ENCODE peak calls at places on chromosomes 7 and 10, in nine cellular contexts. G is A549, Y is sigmoid colon, B is esophagus muscularis mucosa, C is K562, I is SK-N-SH, T is stomach, M is HepG2, H is tibial nerve. N is an unnamed sample.
A peak's percentile ranks its signal among the peaks of the same experiment; 100 is the strongest.

GRCh38 chr7:135672560-135673359 is 10.4 kb downstream of the STMP1 start:
- DNase-seq in G (peak; percentile 68), Y (no peak), B (peak; percentile 47), C (peak; percentile 72), I (peak; percentile 70), T (no peak), M (peak; percentile 48), H (no peak), N (no peak)

GRCh38 chr10:35386594-35387174 is 50.4 kb downstream of the CCNY start:
- DNase-seq in G (no peak), Y (no peak), B (no peak), C (peak; percentile 58), I (peak; percentile 40), T (peak; percentile 53), M (peak; percentile 32), H (no peak), N (no peak)

GRCh38 chr7:103851357-103851756 is 138.1 kb downstream of the RELN start:
- DNase-seq in G (no peak), Y (no peak), B (no peak), C (no peak), I (no peak), T (no peak), M (no peak), H (no peak), N (no peak)

GRCh38 chr7:27189560-27190283 is 4.7 kb upstream of the HOXA11 start:
- DNase-seq in G (no peak), Y (no peak), B (no peak), C (no peak), I (no peak), T (peak; percentile 8), M (no peak), H (no peak), N (no peak)

GRCh38 chr7:129607471-129608120 is 3.9 kb upstream of the NRF1 start:
- DNase-seq in G (peak; percentile 78), Y (no peak), B (no peak), C (peak; percentile 84), I (peak; percentile 64), T (no peak), M (no peak), H (no peak), N (no peak)

GRCh38 chr10:69045441-69046300 is 42.2 kb upstream of the SRGN start:
- DNase-seq in G (no peak), Y (no peak), B (no peak), C (no peak), I (no peak), T (no peak), M (no peak), H (no peak), N (no peak)

GRCh38 chr10:52146766-52147165 is 167.3 kb upstream of the DKK1 start:
- DNase-seq in G (no peak), Y (no peak), B (no peak), C (no peak), I (no peak), T (no peak), M (no peak), H (no peak), N (no peak)

GRCh38 chr7:10483671-10484070 is 490.0 kb upstream of the PHF14 start:
- DNase-seq in G (no peak), Y (no peak), B (no peak), C (no peak), I (no peak), T (no peak), M (no peak), H (no peak), N (no peak)

GRCh38 chr7:30469303-30469702 is 9.3 kb downstream of the NOD1 start:
- DNase-seq in G (peak; percentile 66), Y (peak; percentile 88), B (peak; percentile 97), C (no peak), I (no peak), T (no peak), M (peak; percentile 83), H (peak; percentile 53), N (peak; percentile 88)

GRCh38 chr10:74177140-74177677 is 26.2 kb downstream of the ADK start:
- DNase-seq in G (no peak), Y (no peak), B (no peak), C (peak; percentile 57), I (no peak), T (no peak), M (peak; percentile 81), H (no peak), N (no peak)

GRCh38 chr7:17299477-17299991 is 1.1 kb downstream of the AHR start:
- DNase-seq in G (no peak), Y (no peak), B (peak; percentile 92), C (no peak), I (no peak), T (no peak), M (no peak), H (no peak), N (no peak)

GRCh38 chr10:101817542-101818118 is 614 bp downstream of the OGA start:
- DNase-seq in G (peak; percentile 74), Y (peak; percentile 97), B (peak; percentile 97), C (peak; percentile 77), I (peak; percentile 37), T (peak; percentile 90), M (no peak), H (peak; percentile 91), N (peak; percentile 89)

GRCh38 chr7:140581411-140581810 is 59.2 kb downstream of the DENND2A start:
- DNase-seq in G (no peak), Y (no peak), B (no peak), C (no peak), I (no peak), T (no peak), M (no peak), H (no peak), N (no peak)

GRCh38 chr7:117129538-117129955 is 176.2 kb downstream of the ST7 start:
- DNase-seq in G (no peak), Y (no peak), B (no peak), C (no peak), I (no peak), T (no peak), M (no peak), H (no peak), N (no peak)

GRCh38 chr10:10270071-10270470 is 747.6 kb upstream of the CELF2 start:
- DNase-seq in G (no peak), Y (no peak), B (no peak), C (no peak), I (no peak), T (no peak), M (no peak), H (no peak), N (no peak)

GRCh38 chr7:148296994-148297644 is 293.4 kb upstream of the C7orf33 start:
- DNase-seq in G (no peak), Y (no peak), B (no peak), C (no peak), I (no peak), T (no peak), M (no peak), H (no peak), N (no peak)

GRCh38 chr7:148303295-148304013 is 287.1 kb upstream of the C7orf33 start:
- DNase-seq in G (no peak), Y (peak; percentile 86), B (no peak), C (no peak), I (peak; percentile 35), T (no peak), M (no peak), H (peak; percentile 67), N (peak; percentile 76)

GRCh38 chr7:148304456-148304855 is 286.1 kb upstream of the C7orf33 start:
- DNase-seq in G (no peak), Y (no peak), B (no peak), C (peak; percentile 78), I (no peak), T (no peak), M (no peak), H (no peak), N (no peak)

GRCh38 chr7:148299335-148299734 is 291.2 kb upstream of the C7orf33 start:
- DNase-seq in G (no peak), Y (no peak), B (no peak), C (no peak), I (no peak), T (no peak), M (peak; percentile 30), H (no peak), N (no peak)

DNA sequence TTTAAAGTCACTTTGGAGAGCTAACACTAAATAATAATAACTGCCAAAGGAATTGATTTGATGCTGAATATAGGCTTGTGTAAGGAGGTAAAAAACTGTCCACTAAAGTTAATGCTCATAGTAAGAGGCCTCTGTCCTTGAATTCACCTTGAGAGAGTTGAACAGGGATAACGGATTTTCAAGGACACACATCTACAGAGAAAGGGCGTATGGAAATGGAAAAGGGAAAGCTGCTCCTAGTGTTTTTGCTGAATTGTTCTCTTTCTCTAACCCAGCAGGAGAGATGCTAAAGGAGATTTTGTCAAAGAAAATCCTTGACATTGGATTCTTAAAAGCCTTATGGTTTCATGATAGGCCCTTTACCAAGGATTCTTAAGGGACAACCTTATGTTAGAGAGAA is 290.7 kb upstream of the C7orf33 start:
- DNase-seq in G (no peak), Y (no peak), B (no peak), C (no peak), I (no peak), T (no peak), M (no peak), H (no peak), N (no peak)
- TF ChIP-seq CTCF in G (no peak), Y (no peak), B (no peak), C (no peak), I (no peak), T (no peak), M (no peak), H (no peak), N (no peak)

DNA sequence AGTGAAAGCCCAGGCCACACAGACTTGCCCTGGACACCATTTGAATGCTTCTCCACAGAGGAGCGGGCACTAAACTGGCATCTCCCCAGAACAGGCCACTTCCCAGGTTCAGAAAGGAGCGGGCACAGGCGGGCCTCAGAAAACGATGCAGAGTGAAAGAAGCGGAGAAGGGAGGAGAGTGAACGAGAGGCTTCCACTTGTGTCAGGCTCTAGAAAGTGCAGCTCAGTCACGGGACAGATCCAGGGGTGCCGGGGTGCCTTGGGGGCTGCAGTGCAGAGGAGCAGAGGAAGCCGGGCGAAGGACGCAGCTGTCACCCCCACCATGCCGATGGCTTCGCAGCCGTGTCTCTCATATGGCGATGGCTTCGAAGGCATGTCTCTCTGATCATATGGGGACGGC is 26.1 kb upstream of the PRKAR1B start:
- DNase-seq in G (no peak), Y (peak; percentile 47), B (no peak), C (no peak), I (no peak), T (no peak), M (no peak), H (no peak), N (peak; percentile 11)
- TF ChIP-seq EP300 in G (no peak), Y (no peak), B (no peak), C (no peak), I (no peak), T (no peak), M (no peak), H (no peak), N (no peak)

DNA sequence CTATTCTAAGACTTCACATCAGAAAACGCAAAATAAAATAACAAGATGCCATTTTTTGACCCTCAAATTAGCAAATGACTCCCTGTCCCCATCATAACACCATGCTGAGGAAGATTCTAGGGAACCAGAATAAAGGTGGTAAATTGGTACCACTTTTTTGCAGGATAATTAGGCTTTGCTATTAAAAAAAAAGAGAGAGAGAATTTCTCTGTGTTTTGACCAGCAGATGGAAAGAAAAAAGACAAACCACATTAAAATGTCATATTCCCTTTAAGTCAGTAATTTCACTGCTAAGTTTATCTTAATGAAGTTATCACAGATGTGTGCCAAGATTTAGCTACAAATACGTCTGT is 33.9 kb downstream of the PUS7 start:
- DNase-seq in G (no peak), Y (no peak), B (no peak), C (no peak), I (no peak), T (no peak), M (no peak), H (no peak), N (no peak)
- TF ChIP-seq CTCF in G (no peak), Y (peak; percentile 33), B (no peak), C (no peak), I (no peak), T (no peak), M (no peak), H (no peak), N (no peak)

GRCh38 chr10:99917963-99918825 is 91.6 kb downstream of the DNMBP start:
- DNase-seq in G (no peak), Y (peak; percentile 73), B (no peak), C (no peak), I (peak; percentile 13), T (no peak), M (no peak), H (no peak), N (peak; percentile 64)
- TF ChIP-seq EP300 in G (no peak), Y (no peak), B (no peak), C (no peak), I (no peak), T (no peak), M (no peak), H (no peak), N (no peak)